ENCODE peak calls at places on chromosomes 2 and 18, in four cellular contexts. W is GM12878, P is GM12891, R is K562. T is an unnamed sample.

GRCh38 chr2:24491626-24492282 is 700 bp downstream of the NCOA1 start:
- DNase-seq in W (no peak), P (peak; percentile 54), R (peak; percentile 62), T (no peak)

GRCh38 chr2:3606028-3606369 is 11.1 kb downstream of the COLEC11 start:
- DNase-seq in P (no peak), R (no peak), W (no peak), T (no peak)

GRCh38 chr18:5600376-5601071 is 56.7 kb upstream of the EPB41L3 start:
- DNase-seq in P (no peak), W (no peak), R (peak; percentile 6), T (no peak)

GRCh38 chr2:64672708-64673107 is 19.0 kb upstream of the SERTAD2 start:
- DNase-seq in P (no peak), R (no peak), W (no peak), T (no peak)

GRCh38 chr2:7697052-7697451 is 779.8 kb downstream of the RNF144A start:
- DNase-seq in P (no peak), R (no peak), W (no peak), T (no peak)

GRCh38 chr2:182652326-182652725 is 63.7 kb upstream of the DNAJC10 start:
- DNase-seq in P (no peak), W (no peak), R (no peak), T (no peak)

GRCh38 chr2:196481323-196481695 is 158.2 kb upstream of the CCDC150 start:
- DNase-seq in P (no peak), W (no peak), R (no peak), T (no peak)

GRCh38 chr2:64820901-64821300 is 167.2 kb upstream of the SERTAD2 start:
- DNase-seq in P (no peak), R (peak; percentile 64), W (no peak), T (no peak)

GRCh38 chr18:79394438-79395307 is 1.1 kb upstream of the NFATC1 start:
- DNase-seq in W (no peak), P (no peak), R (peak; percentile 30), T (no peak)

GRCh38 chr18:62847081-62847480 is 131.7 kb downstream of the PHLPP1 start:
- DNase-seq in R (no peak), W (no peak), P (no peak), T (no peak)

GRCh38 chr2:187338679-187339121 is 109.4 kb downstream of the CALCRL start:
- DNase-seq in P (no peak), W (no peak), R (no peak), T (no peak)

GRCh38 chr2:28356095-28356911 is 36.4 kb upstream of the FOSL2 start:
- DNase-seq in W (no peak), R (peak; percentile 67), P (no peak), T (no peak)

GRCh38 chr2:71358931-71359671 is 27.5 kb downstream of the ZNF638 start:
- DNase-seq in P (no peak), W (no peak), R (no peak), T (no peak)

GRCh38 chr2:174694196-174694878 is 69.9 kb downstream of the CHRNA1 start:
- DNase-seq in P (no peak), R (no peak), W (no peak), T (no peak)

GRCh38 chr2:120231564-120231973 is 8.4 kb upstream of the TMEM185B start:
- DNase-seq in W (no peak), P (no peak), R (no peak), T (no peak)

GRCh38 chr18:5895300-5895885 is at the start of gene TMEM200C:
- DNase-seq in P (peak; percentile 54), R (no peak), W (no peak), T (no peak)

GRCh38 chr18:71223487-71223886 is 934.6 kb downstream of the SOCS6 start:
- DNase-seq in W (no peak), P (no peak), R (no peak), T (no peak)

GRCh38 chr2:228417526-228417925 is 236.0 kb upstream of the SPHKAP start:
- DNase-seq in W (no peak), P (no peak), R (no peak), T (no peak)

GRCh38 chr2:32422133-32422532 is 65.3 kb downstream of the BIRC6 start:
- DNase-seq in W (no peak), P (no peak), R (no peak), T (no peak)

GRCh38 chr2:129861666-129862288 is 117.7 kb upstream of the RAB6C start:
- DNase-seq in P (no peak), R (no peak), W (no peak), T (no peak)

GRCh38 chr2:105932582-105932981 is 187.9 kb downstream of the NCK2 start:
- DNase-seq in R (no peak), P (no peak), W (no peak), T (no peak)

GRCh38 chr2:196336715-196337617 is 165.6 kb upstream of the STK17B start:
- DNase-seq in P (no peak), R (peak; percentile 46), W (peak; percentile 12), T (peak; percentile 14)

GRCh38 chr2:234291765-234292204 is 205.1 kb downstream of the ARL4C start:
- DNase-seq in W (no peak), P (no peak), R (no peak), T (peak; percentile 60)

GRCh38 chr2:203327918-203328734 is at the start of gene ABI2:
- DNase-seq in W (no peak), P (peak; percentile 72), R (peak; percentile 83), T (peak; percentile 40)

GRCh38 chr2:132668189-132668833 is 1.7 kb downstream of the LYPD1 start:
- DNase-seq in W (no peak), P (no peak), R (no peak), T (no peak)

GRCh38 chr2:66344087-66344663 is 90.8 kb upstream of the MEIS1 start:
- DNase-seq in W (no peak), R (no peak), P (no peak), T (no peak)

GRCh38 chr2:239279508-239280295 is 121.1 kb downstream of the HDAC4 start:
- DNase-seq in P (no peak), W (no peak), R (no peak), T (no peak)

GRCh38 chr18:49277395-49278036 is 182.9 kb downstream of the DYM start:
- DNase-seq in W (no peak), P (no peak), R (no peak), T (no peak)

GRCh38 chr2:227515742-227516141 is 43.8 kb downstream of the AGFG1 start:
- DNase-seq in W (no peak), R (no peak), P (no peak), T (no peak)

GRCh38 chr2:161570424-161571050 is 53.7 kb upstream of the SLC4A10 start:
- DNase-seq in W (no peak), R (no peak), P (no peak), T (no peak)

GRCh38 chr18:74257083-74257482 is 34.7 kb downstream of the CYB5A start:
- DNase-seq in R (no peak), P (no peak), W (no peak), T (no peak)

GRCh38 chr2:219441451-219442205 is 7.0 kb downstream of the SPEG start:
- DNase-seq in W (no peak), R (peak; percentile 75), P (peak; percentile 57), T (no peak)

GRCh38 chr2:223725494-223725893 is 111.9 kb downstream of the AP1S3 start:
- DNase-seq in R (peak; percentile 78), P (no peak), W (no peak), T (peak; percentile 5)

GRCh38 chr18:77052297-77052645 is 80.3 kb downstream of the MBP start:
- DNase-seq in P (no peak), W (no peak), R (no peak), T (no peak)

GRCh38 chr2:85760371-85760770 is 6.6 kb downstream of the ATOH8 start:
- DNase-seq in P (no peak), W (no peak), R (no peak), T (no peak)

GRCh38 chr2:31171142-31171541 is 32.9 kb upstream of the GALNT14 start:
- DNase-seq in R (no peak), P (no peak), W (no peak), T (no peak)
- TF ChIP-seq SPI1 in R (no peak), P (no peak), W (no peak), T (no peak)

DNA sequence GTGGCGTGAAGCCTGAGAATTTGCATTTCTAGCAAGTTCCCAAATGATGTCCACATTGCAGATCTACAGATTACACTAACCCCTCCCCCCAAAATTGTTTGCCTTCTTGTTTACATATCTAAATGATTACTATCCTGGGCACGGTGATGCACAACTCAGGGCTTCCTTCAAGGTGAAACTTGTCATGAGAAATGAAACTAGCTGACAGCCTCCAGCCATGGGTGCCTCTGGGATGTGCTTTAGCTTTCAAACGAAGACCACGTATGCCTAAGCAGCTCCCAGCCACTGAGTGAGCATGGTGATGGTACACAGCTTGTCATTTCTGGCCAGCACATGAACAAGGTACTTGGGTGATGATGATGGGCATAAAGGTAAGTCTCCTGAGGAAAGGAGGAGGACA is 464.8 kb upstream of the DDX18 start:
- DNase-seq in W (no peak), R (no peak), P (no peak), T (no peak)
- TF ChIP-seq SPI1 in W (no peak), R (no peak), P (no peak), T (no peak)

GRCh38 chr2:102070058-102070642 is 72.4 kb upstream of the IL1R1 start:
- DNase-seq in P (no peak), R (peak; percentile 81), W (no peak), T (no peak)
- TF ChIP-seq SPI1 in P (no peak), R (no peak), W (no peak), T (no peak)

DNA sequence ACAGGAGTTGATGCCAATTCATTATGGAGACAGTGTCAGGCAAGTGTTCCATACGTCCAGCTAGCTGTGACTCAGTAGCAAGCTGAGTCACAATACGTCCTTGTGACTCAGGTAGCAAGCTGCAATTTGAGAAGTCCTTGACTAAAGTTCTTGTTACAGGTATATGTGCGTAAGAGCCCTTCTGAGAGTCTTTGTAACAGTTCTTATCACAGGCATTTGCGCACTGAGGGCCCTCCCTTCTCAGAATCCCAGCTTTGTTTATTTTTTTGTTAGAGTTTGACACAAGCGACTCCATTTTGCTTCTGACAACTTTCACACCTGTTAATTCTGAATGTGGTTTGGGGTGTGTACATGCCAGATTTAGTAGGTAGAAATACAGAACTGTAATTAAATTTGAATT is 20.1 kb upstream of the ACMSD start:
- DNase-seq in P (no peak), W (no peak), R (no peak), T (no peak)
- TF ChIP-seq SPI1 in P (no peak), W (no peak), R (no peak), T (no peak)

DNA sequence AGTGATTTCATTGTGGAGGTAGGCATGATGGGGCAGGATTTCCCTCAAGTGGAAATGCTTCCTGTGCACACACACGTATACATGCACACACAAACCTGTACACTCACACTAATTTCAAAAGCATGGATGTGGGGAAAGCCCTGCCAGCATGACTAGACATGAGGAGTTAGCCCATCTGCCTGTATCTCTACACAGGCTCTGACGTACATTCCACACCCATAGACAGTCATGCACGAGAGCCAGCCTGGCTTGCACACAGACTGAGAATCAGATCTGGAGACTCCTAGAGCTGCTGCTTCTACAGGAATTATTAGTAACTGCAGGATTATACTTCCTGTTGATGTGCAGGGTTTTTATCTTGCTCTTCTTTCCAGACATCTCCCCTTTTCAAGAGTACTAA is 27.3 kb upstream of the NFU1 start:
- DNase-seq in W (no peak), R (peak; percentile 9), P (no peak), T (no peak)
- TF ChIP-seq SPI1 in W (no peak), R (no peak), P (no peak), T (no peak)